ENCODE peak calls at places on chromosomes 2 and 18, in eight cellular contexts. One of them, this sample, is unnamed.

GRCh38 chr2:187964742-187965141 is 326.9 kb upstream of the GULP1 start:
- DNase-seq in BE2C: no peak
- DNase-seq in HT-29: no peak
- DNase-seq in NCI-H510A: no peak
- DNase-seq in stimulated activated CD4-positive, alpha-beta T cell treated with anti-CD3 and anti-CD28 coated beads, TNF-alpha, amount 100 ng/mL, for 24 hours: no peak
- DNase-seq in GM12864: no peak
- DNase-seq in epithelial cell of esophagus: peak; percentile 80
- DNase-seq in activated CD8-positive, alpha-beta memory T cell treated with anti-CD3 and anti-CD28 coated beads for 24 hours: no peak
- DNase-seq in this sample: no peak

GRCh38 chr18:34651586-34652369 is 58.3 kb upstream of the DTNA start:
- DNase-seq in GM12864: no peak
- DNase-seq in epithelial cell of esophagus: no peak
- DNase-seq in HT-29: no peak
- DNase-seq in BE2C: no peak
- DNase-seq in activated CD8-positive, alpha-beta memory T cell treated with anti-CD3 and anti-CD28 coated beads for 24 hours: no peak
- DNase-seq in stimulated activated CD4-positive, alpha-beta T cell treated with anti-CD3 and anti-CD28 coated beads, TNF-alpha, amount 100 ng/mL, for 24 hours: no peak
- DNase-seq in NCI-H510A: no peak
- DNase-seq in this sample: no peak

GRCh38 chr2:208827109-208827508 is 420.5 kb downstream of the PTH2R start:
- DNase-seq in GM12864: no peak
- DNase-seq in BE2C: no peak
- DNase-seq in NCI-H510A: no peak
- DNase-seq in HT-29: no peak
- DNase-seq in epithelial cell of esophagus: no peak
- DNase-seq in activated CD8-positive, alpha-beta memory T cell treated with anti-CD3 and anti-CD28 coated beads for 24 hours: no peak
- DNase-seq in stimulated activated CD4-positive, alpha-beta T cell treated with anti-CD3 and anti-CD28 coated beads, TNF-alpha, amount 100 ng/mL, for 24 hours: no peak
- DNase-seq in this sample: no peak

GRCh38 chr2:127437056-127437455 is 18.8 kb downstream of the PROC start:
- DNase-seq in epithelial cell of esophagus: no peak
- DNase-seq in activated CD8-positive, alpha-beta memory T cell treated with anti-CD3 and anti-CD28 coated beads for 24 hours: no peak
- DNase-seq in BE2C: no peak
- DNase-seq in NCI-H510A: no peak
- DNase-seq in HT-29: no peak
- DNase-seq in GM12864: no peak
- DNase-seq in stimulated activated CD4-positive, alpha-beta T cell treated with anti-CD3 and anti-CD28 coated beads, TNF-alpha, amount 100 ng/mL, for 24 hours: no peak
- DNase-seq in this sample: no peak

GRCh38 chr18:10057401-10057800 is 143.6 kb downstream of the VAPA start:
- DNase-seq in epithelial cell of esophagus: no peak
- DNase-seq in stimulated activated CD4-positive, alpha-beta T cell treated with anti-CD3 and anti-CD28 coated beads, TNF-alpha, amount 100 ng/mL, for 24 hours: no peak
- DNase-seq in NCI-H510A: no peak
- DNase-seq in HT-29: no peak
- DNase-seq in GM12864: no peak
- DNase-seq in activated CD8-positive, alpha-beta memory T cell treated with anti-CD3 and anti-CD28 coated beads for 24 hours: no peak
- DNase-seq in BE2C: no peak
- DNase-seq in this sample: no peak

GRCh38 chr2:176879596-176879995 is 333.0 kb upstream of the HNRNPA3 start:
- DNase-seq in HT-29: no peak
- DNase-seq in stimulated activated CD4-positive, alpha-beta T cell treated with anti-CD3 and anti-CD28 coated beads, TNF-alpha, amount 100 ng/mL, for 24 hours: no peak
- DNase-seq in NCI-H510A: no peak
- DNase-seq in epithelial cell of esophagus: no peak
- DNase-seq in BE2C: no peak
- DNase-seq in GM12864: no peak
- DNase-seq in activated CD8-positive, alpha-beta memory T cell treated with anti-CD3 and anti-CD28 coated beads for 24 hours: no peak
- DNase-seq in this sample: no peak

GRCh38 chr2:151637284-151637781 is 96.9 kb downstream of the NEB start:
- DNase-seq in GM12864: peak; percentile 33
- DNase-seq in epithelial cell of esophagus: no peak
- DNase-seq in activated CD8-positive, alpha-beta memory T cell treated with anti-CD3 and anti-CD28 coated beads for 24 hours: peak; percentile 72
- DNase-seq in BE2C: no peak
- DNase-seq in HT-29: no peak
- DNase-seq in stimulated activated CD4-positive, alpha-beta T cell treated with anti-CD3 and anti-CD28 coated beads, TNF-alpha, amount 100 ng/mL, for 24 hours: peak; percentile 12
- DNase-seq in NCI-H510A: no peak
- DNase-seq in this sample: no peak

GRCh38 chr2:150421252-150421651 is 66.2 kb downstream of the RND3 start:
- DNase-seq in NCI-H510A: no peak
- DNase-seq in HT-29: peak; percentile 4
- DNase-seq in activated CD8-positive, alpha-beta memory T cell treated with anti-CD3 and anti-CD28 coated beads for 24 hours: no peak
- DNase-seq in GM12864: no peak
- DNase-seq in BE2C: no peak
- DNase-seq in stimulated activated CD4-positive, alpha-beta T cell treated with anti-CD3 and anti-CD28 coated beads, TNF-alpha, amount 100 ng/mL, for 24 hours: no peak
- DNase-seq in epithelial cell of esophagus: no peak
- DNase-seq in this sample: no peak

GRCh38 chr2:95058989-95059601 is 33.6 kb downstream of the MAL start:
- DNase-seq in HT-29: no peak
- DNase-seq in NCI-H510A: no peak
- DNase-seq in epithelial cell of esophagus: no peak
- DNase-seq in BE2C: no peak
- DNase-seq in GM12864: no peak
- DNase-seq in stimulated activated CD4-positive, alpha-beta T cell treated with anti-CD3 and anti-CD28 coated beads, TNF-alpha, amount 100 ng/mL, for 24 hours: no peak
- DNase-seq in activated CD8-positive, alpha-beta memory T cell treated with anti-CD3 and anti-CD28 coated beads for 24 hours: no peak
- DNase-seq in this sample: peak; percentile 95

GRCh38 chr2:221422516-221423211 is 149.4 kb downstream of the EPHA4 start:
- DNase-seq in stimulated activated CD4-positive, alpha-beta T cell treated with anti-CD3 and anti-CD28 coated beads, TNF-alpha, amount 100 ng/mL, for 24 hours: no peak
- DNase-seq in HT-29: no peak
- DNase-seq in GM12864: no peak
- DNase-seq in BE2C: no peak
- DNase-seq in activated CD8-positive, alpha-beta memory T cell treated with anti-CD3 and anti-CD28 coated beads for 24 hours: no peak
- DNase-seq in NCI-H510A: no peak
- DNase-seq in epithelial cell of esophagus: peak; percentile 18
- DNase-seq in this sample: no peak

GRCh38 chr2:6445156-6445555 is 420.6 kb downstream of the CMPK2 start:
- DNase-seq in stimulated activated CD4-positive, alpha-beta T cell treated with anti-CD3 and anti-CD28 coated beads, TNF-alpha, amount 100 ng/mL, for 24 hours: no peak
- DNase-seq in BE2C: no peak
- DNase-seq in activated CD8-positive, alpha-beta memory T cell treated with anti-CD3 and anti-CD28 coated beads for 24 hours: no peak
- DNase-seq in HT-29: no peak
- DNase-seq in GM12864: no peak
- DNase-seq in epithelial cell of esophagus: no peak
- DNase-seq in NCI-H510A: no peak
- DNase-seq in this sample: no peak

GRCh38 chr2:234422895-234423505 is 73.9 kb downstream of the ARL4C start:
- DNase-seq in NCI-H510A: no peak
- DNase-seq in BE2C: no peak
- DNase-seq in HT-29: no peak
- DNase-seq in GM12864: no peak
- DNase-seq in activated CD8-positive, alpha-beta memory T cell treated with anti-CD3 and anti-CD28 coated beads for 24 hours: no peak
- DNase-seq in epithelial cell of esophagus: peak; percentile 42
- DNase-seq in stimulated activated CD4-positive, alpha-beta T cell treated with anti-CD3 and anti-CD28 coated beads, TNF-alpha, amount 100 ng/mL, for 24 hours: no peak
- DNase-seq in this sample: no peak

This sample was measured in thyroid gland.